ENCODE peak calls at places on chromosomes 16 and 17, in five cellular contexts. One of them, this sample, is unnamed.

GRCh38 chr17:75626496-75627038 is 6.7 kb upstream of the SMIM5 start:
- DNase-seq in WTC11: no peak
- DNase-seq in SK-N-SH: peak; percentile 62
- DNase-seq in mammary epithelial cell: no peak
- DNase-seq in GM06990: no peak
- DNase-seq in this sample: no peak

GRCh38 chr17:70352834-70353233 is 183.5 kb downstream of the KCNJ2 start:
- DNase-seq in mammary epithelial cell: no peak
- DNase-seq in WTC11: no peak
- DNase-seq in SK-N-SH: no peak
- DNase-seq in GM06990: no peak
- DNase-seq in this sample: peak; percentile 26

GRCh38 chr16:10535461-10535860 is 44.9 kb downstream of the EMP2 start:
- DNase-seq in WTC11: no peak
- DNase-seq in GM06990: no peak
- DNase-seq in SK-N-SH: no peak
- DNase-seq in mammary epithelial cell: no peak
- DNase-seq in this sample: no peak

GRCh38 chr17:31631759-31632158 is 227.3 kb downstream of the COPRS start:
- DNase-seq in GM06990: no peak
- DNase-seq in mammary epithelial cell: no peak
- DNase-seq in WTC11: no peak
- DNase-seq in SK-N-SH: no peak
- DNase-seq in this sample: no peak

GRCh38 chr17:16987830-16988601 is 16.1 kb upstream of the TNFRSF13B start:
- DNase-seq in WTC11: no peak
- DNase-seq in GM06990: peak; percentile 88
- DNase-seq in mammary epithelial cell: peak; percentile 56
- DNase-seq in SK-N-SH: no peak
- DNase-seq in this sample: peak; percentile 38

GRCh38 chr16:11896776-11897175 is 19.0 kb downstream of the GSPT1 start:
- DNase-seq in mammary epithelial cell: peak; percentile 46
- DNase-seq in WTC11: no peak
- DNase-seq in SK-N-SH: no peak
- DNase-seq in GM06990: no peak
- DNase-seq in this sample: no peak

GRCh38 chr16:88331989-88332920 is 50.5 kb upstream of the ZNF469 start:
- DNase-seq in mammary epithelial cell: peak; percentile 98
- DNase-seq in SK-N-SH: no peak
- DNase-seq in GM06990: no peak
- DNase-seq in WTC11: no peak
- DNase-seq in this sample: peak; percentile 89

GRCh38 chr16:82990155-82990554 is 363.4 kb downstream of the CDH13 start:
- DNase-seq in SK-N-SH: no peak
- DNase-seq in WTC11: no peak
- DNase-seq in GM06990: no peak
- DNase-seq in mammary epithelial cell: peak; percentile 36
- DNase-seq in this sample: no peak

GRCh38 chr16:5615868-5616642 is 518.5 kb upstream of the EEF2KMT start:
- DNase-seq in GM06990: peak; percentile 13
- DNase-seq in WTC11: peak; percentile 40
- DNase-seq in mammary epithelial cell: no peak
- DNase-seq in SK-N-SH: peak; percentile 84
- DNase-seq in this sample: no peak

GRCh38 chr17:32350662-32351418 is 883 bp downstream of the ZNF207 start:
- DNase-seq in GM06990: no peak
- DNase-seq in mammary epithelial cell: peak; percentile 63
- DNase-seq in SK-N-SH: peak; percentile 37
- DNase-seq in WTC11: no peak
- DNase-seq in this sample: peak; percentile 54

GRCh38 chr17:30318190-30318589 is 15.7 kb downstream of the TMIGD1 start:
- DNase-seq in WTC11: no peak
- DNase-seq in SK-N-SH: no peak
- DNase-seq in GM06990: no peak
- DNase-seq in mammary epithelial cell: peak; percentile 20
- DNase-seq in this sample: peak; percentile 33

GRCh38 chr17:58303981-58304734 is 23.4 kb upstream of the MPO start:
- DNase-seq in WTC11: peak; percentile 74
- DNase-seq in SK-N-SH: peak; percentile 93
- DNase-seq in mammary epithelial cell: peak; percentile 41
- DNase-seq in GM06990: peak; percentile 54
- DNase-seq in this sample: peak; percentile 24

GRCh38 chr16:88545781-88546180 is 24.4 kb upstream of the ZC3H18 start:
- DNase-seq in mammary epithelial cell: no peak
- DNase-seq in WTC11: no peak
- DNase-seq in SK-N-SH: no peak
- DNase-seq in GM06990: no peak
- DNase-seq in this sample: no peak

GRCh38 chr16:58515125-58515870 is at the start of gene SETD6:
- DNase-seq in mammary epithelial cell: peak; percentile 77
- DNase-seq in GM06990: peak; percentile 93
- DNase-seq in SK-N-SH: peak; percentile 92
- DNase-seq in WTC11: peak; percentile 84
- DNase-seq in this sample: peak; percentile 54

GRCh38 chr16:67268136-67268579 is 11.2 kb upstream of the PLEKHG4 start:
- DNase-seq in SK-N-SH: no peak
- DNase-seq in mammary epithelial cell: peak; percentile 32
- DNase-seq in GM06990: no peak
- DNase-seq in WTC11: no peak
- DNase-seq in this sample: no peak

GRCh38 chr17:4877089-4877488 is 22.2 kb upstream of the C17orf107 start:
- DNase-seq in SK-N-SH: no peak
- DNase-seq in GM06990: no peak
- DNase-seq in mammary epithelial cell: no peak
- DNase-seq in WTC11: no peak
- DNase-seq in this sample: no peak

GRCh38 chr16:71542377-71542776 is 16.2 kb downstream of the CHST4 start:
- DNase-seq in GM06990: peak; percentile 26
- DNase-seq in SK-N-SH: peak; percentile 44
- DNase-seq in mammary epithelial cell: peak; percentile 42
- DNase-seq in WTC11: peak; percentile 87
- DNase-seq in this sample: no peak

GRCh38 chr17:19570497-19571151 is 37.0 kb downstream of the SLC47A1 start:
- DNase-seq in WTC11: no peak
- DNase-seq in GM06990: no peak
- DNase-seq in mammary epithelial cell: no peak
- DNase-seq in SK-N-SH: no peak
- DNase-seq in this sample: no peak

GRCh38 chr16:87295259-87295658 is 21.9 kb downstream of the C16orf95 start:
- DNase-seq in SK-N-SH: no peak
- DNase-seq in mammary epithelial cell: peak; percentile 56
- DNase-seq in GM06990: no peak
- DNase-seq in WTC11: no peak
- DNase-seq in this sample: peak; percentile 55

GRCh38 chr16:65658339-65659275 is 536.7 kb upstream of the CDH11 start:
- DNase-seq in GM06990: no peak
- DNase-seq in SK-N-SH: peak; percentile 54
- DNase-seq in mammary epithelial cell: peak; percentile 95
- DNase-seq in WTC11: no peak
- DNase-seq in this sample: peak; percentile 99

GRCh38 chr17:77451271-77451893 is 310.6 kb downstream of the SEC14L1 start:
- DNase-seq in WTC11: peak; percentile 84
- DNase-seq in SK-N-SH: peak; percentile 93
- DNase-seq in mammary epithelial cell: peak; percentile 60
- DNase-seq in GM06990: peak; percentile 78
- DNase-seq in this sample: no peak

GRCh38 chr16:66093217-66093616 is 273.3 kb upstream of the CDH5 start:
- DNase-seq in SK-N-SH: no peak
- DNase-seq in mammary epithelial cell: no peak
- DNase-seq in WTC11: no peak
- DNase-seq in GM06990: no peak
- DNase-seq in this sample: no peak

GRCh38 chr17:79226037-79226436 is 151.4 kb downstream of the ENGASE start:
- DNase-seq in GM06990: no peak
- DNase-seq in SK-N-SH: no peak
- DNase-seq in mammary epithelial cell: no peak
- DNase-seq in WTC11: no peak
- DNase-seq in this sample: no peak

GRCh38 chr16:2829501-2830354 is at the start of gene ZG16B:
- DNase-seq in mammary epithelial cell: peak; percentile 35
- DNase-seq in SK-N-SH: peak; percentile 64
- DNase-seq in WTC11: no peak
- DNase-seq in GM06990: no peak
- DNase-seq in this sample: no peak

GRCh38 chr16:46859719-46860152 is 24.4 kb upstream of the GPT2 start:
- DNase-seq in WTC11: no peak
- DNase-seq in SK-N-SH: no peak
- DNase-seq in mammary epithelial cell: peak; percentile 95
- DNase-seq in GM06990: no peak
- DNase-seq in this sample: peak; percentile 87

GRCh38 chr16:53212899-53213235 is 158.1 kb downstream of the CHD9 start:
- DNase-seq in mammary epithelial cell: no peak
- DNase-seq in WTC11: no peak
- DNase-seq in GM06990: no peak
- DNase-seq in SK-N-SH: no peak
- DNase-seq in this sample: no peak

GRCh38 chr17:64256913-64257807 is 5.9 kb downstream of the TEX2 start:
- DNase-seq in WTC11: no peak
- DNase-seq in SK-N-SH: no peak
- DNase-seq in mammary epithelial cell: peak; percentile 87
- DNase-seq in GM06990: no peak
- DNase-seq in this sample: peak; percentile 64

DNA sequence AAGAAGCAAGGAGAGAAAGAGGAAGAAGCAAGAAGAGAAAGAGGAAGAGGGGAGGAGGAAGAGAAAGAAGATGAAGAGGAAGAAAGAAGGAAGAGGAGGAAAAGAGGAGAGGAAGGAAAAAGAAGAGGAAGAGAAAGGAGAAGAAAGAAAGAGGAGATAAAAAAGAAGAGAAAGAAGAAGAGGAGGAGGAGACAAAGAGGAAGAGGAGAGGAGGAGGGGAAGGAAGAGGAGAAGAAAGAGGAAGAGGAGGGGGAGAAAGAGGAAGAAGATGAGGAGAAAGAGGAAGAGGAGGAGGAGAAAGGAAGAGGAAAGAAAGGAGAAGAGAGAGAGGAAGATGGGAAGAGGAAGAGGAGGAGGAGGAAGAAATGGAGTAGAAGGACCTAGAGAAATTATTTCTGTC is 80.4 kb downstream of the CDYL2 start:
- DNase-seq in WTC11: no peak
- DNase-seq in GM06990: no peak
- DNase-seq in SK-N-SH: no peak
- DNase-seq in mammary epithelial cell: no peak
- DNase-seq in this sample: no peak
- TF ChIP-seq CTCF in WTC11: no peak
- TF ChIP-seq CTCF in GM06990: no peak
- TF ChIP-seq CTCF in SK-N-SH: no peak
- TF ChIP-seq CTCF in mammary epithelial cell: no peak
- TF ChIP-seq CTCF in this sample: no peak

GRCh38 chr16:51084074-51084928 is 66.8 kb downstream of the SALL1 start:
- DNase-seq in mammary epithelial cell: no peak
- DNase-seq in GM06990: peak; percentile 6
- DNase-seq in SK-N-SH: no peak
- DNase-seq in WTC11: no peak
- DNase-seq in this sample: no peak
- TF ChIP-seq CTCF in mammary epithelial cell: no peak
- TF ChIP-seq CTCF in GM06990: no peak
- TF ChIP-seq CTCF in SK-N-SH: no peak
- TF ChIP-seq CTCF in WTC11: no peak
- TF ChIP-seq CTCF in this sample: no peak

GRCh38 chr17:36755586-36755985 is 154.2 kb downstream of the MRM1 start:
- DNase-seq in mammary epithelial cell: peak; percentile 18
- DNase-seq in GM06990: no peak
- DNase-seq in WTC11: peak; percentile 77
- DNase-seq in SK-N-SH: peak; percentile 68
- DNase-seq in this sample: peak; percentile 6
- TF ChIP-seq CTCF in mammary epithelial cell: peak; percentile 47
- TF ChIP-seq CTCF in GM06990: peak; percentile 56
- TF ChIP-seq CTCF in WTC11: peak; percentile 33
- TF ChIP-seq CTCF in SK-N-SH: peak; percentile 24
- TF ChIP-seq CTCF in this sample: peak; percentile 58

DNA sequence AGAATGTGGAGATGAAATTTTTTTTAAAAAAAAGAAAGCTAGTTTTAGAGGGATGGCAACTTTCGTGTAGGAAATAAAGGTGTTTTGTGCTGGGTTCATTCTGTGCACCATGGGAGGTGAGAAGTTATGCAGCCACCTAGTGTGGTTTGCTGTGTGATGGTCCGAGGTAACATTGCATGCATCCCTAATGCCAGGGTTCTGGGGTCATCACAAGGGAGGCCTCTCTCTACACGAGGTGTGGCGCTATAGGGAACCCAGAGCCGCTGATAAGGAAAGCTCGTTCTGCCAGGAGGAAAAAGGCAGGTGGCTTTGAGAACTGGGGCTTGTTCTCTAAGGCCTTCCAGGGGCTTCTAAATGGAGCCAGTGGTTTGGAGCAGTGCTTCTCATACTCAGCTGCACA is 43.3 kb downstream of the VPS35L start:
- DNase-seq in GM06990: no peak
- DNase-seq in SK-N-SH: no peak
- DNase-seq in WTC11: no peak
- DNase-seq in mammary epithelial cell: no peak
- DNase-seq in this sample: no peak
- TF ChIP-seq CTCF in GM06990: no peak
- TF ChIP-seq CTCF in SK-N-SH: no peak
- TF ChIP-seq CTCF in WTC11: no peak
- TF ChIP-seq CTCF in mammary epithelial cell: no peak
- TF ChIP-seq CTCF in this sample: no peak

DNA sequence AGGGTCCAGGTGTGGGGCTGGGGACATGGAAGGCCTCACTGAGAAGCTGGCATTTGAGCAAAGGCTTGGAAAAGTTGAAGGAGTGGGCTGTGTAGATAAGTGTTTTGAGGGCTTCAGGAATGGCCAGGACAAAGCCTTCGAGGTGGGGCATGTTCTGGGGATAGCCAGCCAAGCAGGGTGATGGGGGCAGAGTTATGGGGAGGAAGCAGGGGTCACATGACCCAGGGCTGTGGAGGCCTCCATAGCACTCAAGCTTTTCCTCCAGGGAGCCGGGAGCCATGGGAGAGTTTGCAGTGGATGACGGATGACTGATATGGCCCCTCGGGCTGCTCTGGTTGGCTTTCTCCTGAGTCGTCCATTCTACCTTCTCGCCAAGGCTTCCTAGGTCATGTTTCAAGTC is 27.6 kb downstream of the PLCG2 start:
- DNase-seq in WTC11: no peak
- DNase-seq in SK-N-SH: no peak
- DNase-seq in mammary epithelial cell: no peak
- DNase-seq in GM06990: no peak
- DNase-seq in this sample: no peak
- TF ChIP-seq CTCF in WTC11: no peak
- TF ChIP-seq CTCF in SK-N-SH: no peak
- TF ChIP-seq CTCF in mammary epithelial cell: no peak
- TF ChIP-seq CTCF in GM06990: no peak
- TF ChIP-seq CTCF in this sample: no peak

This sample was measured in foreskin keratinocyte.